ENCODE peak calls at places on chromosome 10, in ten cellular contexts. V is activated CD4-positive, alpha-beta T cell treated with anti-CD3 and anti-CD28 coated beads for 36 hours; R is K562; S is left lobe of liver; F is T-cell; Q is T-helper 17 cell; Y is activated naive CD4-positive, alpha-beta T cell treated with anti-CD3 and anti-CD28 coated beads, Interleukin-2, amount 50 U/mL, for 72 hours; X is CD4-positive, alpha-beta T cell; H is heart left ventricle; B is mucosa of descending colon. E is an unnamed sample.

GRCh38 chr10:117884088-117884487 is 162.7 kb downstream of the RAB11FIP2 start:
- ATAC-seq in V (peak), R (no peak), B (no peak), F (no peak), X (no peak), Q (no peak), S (no peak), H (no peak), Y (no peak), E (no peak)

GRCh38 chr10:110207805-110208613 is 604 bp downstream of the MXI1 start:
- ATAC-seq in R (peak), V (no peak), Q (peak), H (no peak), S (peak), Y (no peak), B (no peak), X (peak), F (peak), E (no peak)

GRCh38 chr10:116836087-116836486 is 13.2 kb upstream of the ENO4 start:
- ATAC-seq in V (no peak), B (no peak), S (no peak), H (no peak), R (peak), Q (no peak), X (no peak), F (no peak), Y (no peak), E (no peak)

GRCh38 chr10:50393784-50394183 is 142.5 kb upstream of the ASAH2 start:
- ATAC-seq in V (no peak), H (no peak), S (no peak), Y (peak), Q (no peak), F (no peak), R (peak), X (no peak), B (peak), E (no peak)

GRCh38 chr10:129900825-129901224 is 63.2 kb downstream of the EBF3 start:
- ATAC-seq in F (no peak), Y (no peak), S (no peak), R (no peak), X (no peak), B (no peak), Q (no peak), V (no peak), H (no peak), E (no peak)

GRCh38 chr10:81911328-81911727 is 36.3 kb downstream of the NRG3 start:
- ATAC-seq in R (no peak), Y (no peak), S (no peak), V (no peak), B (no peak), X (no peak), H (no peak), Q (no peak), F (no peak), E (no peak)

GRCh38 chr10:1174022-1174421 is 117.8 kb downstream of the WDR37 start:
- ATAC-seq in Q (no peak), Y (peak), V (no peak), H (no peak), S (no peak), R (peak), X (no peak), F (no peak), B (peak), E (no peak)

GRCh38 chr10:87987206-87987605 is 123.8 kb downstream of the PTEN start:
- ATAC-seq in V (no peak), S (no peak), Q (no peak), Y (no peak), B (no peak), R (no peak), H (no peak), X (no peak), F (no peak), E (no peak)

GRCh38 chr10:89744021-89744420 is 42.6 kb downstream of the KIF20B start:
- ATAC-seq in R (no peak), B (no peak), Y (no peak), X (no peak), F (no peak), Q (no peak), H (no peak), V (no peak), S (no peak), E (no peak)

GRCh38 chr10:2925631-2926030 is 141.7 kb upstream of the PFKP start:
- ATAC-seq in R (no peak), X (no peak), H (no peak), B (peak), Q (no peak), S (peak), V (no peak), F (peak), Y (no peak), E (no peak)

GRCh38 chr10:73803680-73804286 is 7.6 kb downstream of the NDST2 start:
- ATAC-seq in Y (peak), R (no peak), Q (peak), V (peak), B (no peak), H (no peak), X (no peak), S (no peak), F (no peak), E (peak)

GRCh38 chr10:119246862-119247549 is 39.6 kb downstream of the GRK5 start:
- ATAC-seq in Y (no peak), S (peak), B (peak), H (no peak), V (no peak), X (no peak), R (no peak), Q (no peak), F (no peak), E (no peak)

GRCh38 chr10:89360153-89360552 is 17.7 kb upstream of the IFIT1B start:
- ATAC-seq in R (no peak), F (no peak), S (no peak), Y (no peak), B (peak), H (no peak), X (no peak), Q (no peak), V (no peak), E (no peak)

GRCh38 chr10:53490553-53490952 is 718.0 kb upstream of the MBL2 start:
- ATAC-seq in X (no peak), Y (no peak), Q (no peak), B (no peak), H (no peak), R (no peak), V (no peak), S (no peak), F (no peak), E (no peak)